ENCODE peak calls at places on chromosome 11, in ten cellular contexts. H, U, Q, D, N, R, K, G, O and P are unnamed samples.

GRCh38 chr11:35247863-35248262 is 108.9 kb downstream of the CD44 start:
- DNase-seq in H (no peak), U (no peak), Q (no peak), D (no peak), N (no peak), R (no peak), K (no peak), G (no peak), O (no peak), P (no peak)

GRCh38 chr11:13897606-13898276 is 64.8 kb upstream of the SPON1 start:
- DNase-seq in H (no peak), U (no peak), Q (no peak), D (no peak), N (no peak), R (no peak), K (no peak), G (no peak), O (no peak), P (no peak)

GRCh38 chr11:2142762-2143202 is 3.6 kb upstream of the IGF2 start:
- DNase-seq in H (peak), U (no peak), Q (no peak), D (no peak), N (peak), R (no peak), K (peak), G (no peak), O (peak), P (no peak)

GRCh38 chr11:131980878-131981668 is 610.7 kb downstream of the NTM start:
- DNase-seq in H (no peak), U (no peak), Q (no peak), D (no peak), N (peak), R (no peak), K (peak), G (no peak), O (no peak), P (no peak)

GRCh38 chr11:1218256-1218787 is 4.5 kb upstream of the MUC5B start:
- DNase-seq in H (no peak), U (peak), Q (no peak), D (no peak), N (no peak), R (peak), K (no peak), G (no peak), O (no peak), P (no peak)

GRCh38 chr11:72569966-72570892 is 104.0 kb downstream of the PDE2A start:
- DNase-seq in H (peak), U (no peak), Q (peak), D (no peak), N (peak), R (no peak), K (peak), G (no peak), O (no peak), P (peak)

GRCh38 chr11:71131861-71132260 is 120.5 kb downstream of the SHANK2 start:
- DNase-seq in H (no peak), U (no peak), Q (no peak), D (no peak), N (no peak), R (peak), K (no peak), G (no peak), O (no peak), P (no peak)

GRCh38 chr11:125356736-125357292 is 139.3 kb downstream of the FEZ1 start:
- DNase-seq in H (no peak), U (no peak), Q (no peak), D (no peak), N (no peak), R (no peak), K (no peak), G (no peak), O (no peak), P (no peak)

GRCh38 chr11:47176328-47177228 is at the start of gene ARFGAP2:
- DNase-seq in H (peak), U (peak), Q (peak), D (peak), N (peak), R (peak), K (peak), G (peak), O (peak), P (peak)

GRCh38 chr11:46557684-46558151 is 36.1 kb downstream of the AMBRA1 start:
- DNase-seq in H (peak), U (no peak), Q (no peak), D (no peak), N (no peak), R (no peak), K (peak), G (no peak), O (no peak), P (peak)

GRCh38 chr11:132941024-132941646 is 591.2 kb downstream of the OPCML start:
- DNase-seq in H (peak), U (no peak), Q (peak), D (no peak), N (peak), R (no peak), K (peak), G (no peak), O (peak), P (peak)

GRCh38 chr11:94106699-94107098 is 21.9 kb upstream of the PANX1 start:
- DNase-seq in H (no peak), U (no peak), Q (no peak), D (no peak), N (no peak), R (no peak), K (no peak), G (no peak), O (no peak), P (no peak)

GRCh38 chr11:67213251-67213650 is 53.0 kb upstream of the GRK2 start:
- DNase-seq in H (no peak), U (no peak), Q (no peak), D (no peak), N (no peak), R (no peak), K (no peak), G (no peak), O (peak), P (no peak)

GRCh38 chr11:12212821-12213185 is 102.4 kb downstream of the MICAL2 start:
- DNase-seq in H (no peak), U (no peak), Q (no peak), D (no peak), N (no peak), R (no peak), K (no peak), G (no peak), O (no peak), P (no peak)

GRCh38 chr11:102172127-102172848 is 62.0 kb downstream of the YAP1 start:
- DNase-seq in H (peak), U (peak), Q (no peak), D (no peak), N (peak), R (no peak), K (peak), G (no peak), O (no peak), P (peak)

GRCh38 chr11:2567026-2567671 is 122.3 kb downstream of the KCNQ1 start:
- DNase-seq in H (no peak), U (peak), Q (no peak), D (peak), N (no peak), R (peak), K (no peak), G (no peak), O (no peak), P (no peak)

GRCh38 chr11:128291043-128291442 is 296.3 kb downstream of the ETS1 start:
- DNase-seq in H (no peak), U (no peak), Q (peak), D (no peak), N (no peak), R (no peak), K (no peak), G (no peak), O (no peak), P (no peak)

GRCh38 chr11:111352235-111352746 is 26.8 kb downstream of the POU2AF1 start:
- DNase-seq in H (no peak), U (no peak), Q (no peak), D (no peak), N (no peak), R (no peak), K (no peak), G (no peak), O (no peak), P (no peak)

GRCh38 chr11:96090711-96091110 is 166.8 kb upstream of the MTMR2 start:
- DNase-seq in H (peak), U (no peak), Q (no peak), D (no peak), N (peak), R (no peak), K (peak), G (no peak), O (no peak), P (peak)

GRCh38 chr11:96088914-96089313 is 165.0 kb upstream of the MTMR2 start:
- DNase-seq in H (no peak), U (no peak), Q (no peak), D (no peak), N (no peak), R (no peak), K (no peak), G (no peak), O (no peak), P (no peak)

GRCh38 chr11:96092511-96092910 is 168.6 kb upstream of the MTMR2 start:
- DNase-seq in H (no peak), U (no peak), Q (no peak), D (no peak), N (no peak), R (no peak), K (no peak), G (no peak), O (no peak), P (no peak)

GRCh38 chr11:96094156-96094555 is 170.2 kb upstream of the MTMR2 start:
- DNase-seq in H (no peak), U (no peak), Q (no peak), D (no peak), N (no peak), R (no peak), K (no peak), G (no peak), O (no peak), P (no peak)

GRCh38 chr11:96091476-96091875 is 167.6 kb upstream of the MTMR2 start:
- DNase-seq in H (peak), U (no peak), Q (no peak), D (no peak), N (no peak), R (no peak), K (no peak), G (no peak), O (no peak), P (no peak)
- TF ChIP-seq CTCF in H (peak), U (no peak), Q (peak), D (no peak), N (peak), R (no peak), K (peak), G (no peak), O (peak), P (no peak)

GRCh38 chr11:114090225-114090624 is 30.7 kb downstream of the ZBTB16 start:
- DNase-seq in H (no peak), U (no peak), Q (no peak), D (no peak), N (no peak), R (no peak), K (no peak), G (peak), O (no peak), P (no peak)

GRCh38 chr11:114090976-114091375 is 31.5 kb downstream of the ZBTB16 start:
- DNase-seq in H (no peak), U (no peak), Q (no peak), D (no peak), N (no peak), R (no peak), K (no peak), G (peak), O (no peak), P (no peak)

GRCh38 chr11:114092478-114092877 is 33.0 kb downstream of the ZBTB16 start:
- DNase-seq in H (no peak), U (no peak), Q (no peak), D (no peak), N (no peak), R (no peak), K (no peak), G (no peak), O (no peak), P (no peak)

GRCh38 chr11:114092953-114093352 is 33.4 kb downstream of the ZBTB16 start:
- DNase-seq in H (no peak), U (no peak), Q (no peak), D (no peak), N (no peak), R (no peak), K (no peak), G (no peak), O (no peak), P (no peak)

GRCh38 chr11:114091791-114092397 is 32.4 kb downstream of the ZBTB16 start:
- DNase-seq in H (no peak), U (no peak), Q (no peak), D (no peak), N (no peak), R (no peak), K (no peak), G (no peak), O (no peak), P (no peak)
- TF ChIP-seq CTCF in H (no peak), U (no peak), Q (no peak), D (no peak), N (no peak), R (no peak), K (no peak), G (no peak), O (no peak), P (no peak)

DNA sequence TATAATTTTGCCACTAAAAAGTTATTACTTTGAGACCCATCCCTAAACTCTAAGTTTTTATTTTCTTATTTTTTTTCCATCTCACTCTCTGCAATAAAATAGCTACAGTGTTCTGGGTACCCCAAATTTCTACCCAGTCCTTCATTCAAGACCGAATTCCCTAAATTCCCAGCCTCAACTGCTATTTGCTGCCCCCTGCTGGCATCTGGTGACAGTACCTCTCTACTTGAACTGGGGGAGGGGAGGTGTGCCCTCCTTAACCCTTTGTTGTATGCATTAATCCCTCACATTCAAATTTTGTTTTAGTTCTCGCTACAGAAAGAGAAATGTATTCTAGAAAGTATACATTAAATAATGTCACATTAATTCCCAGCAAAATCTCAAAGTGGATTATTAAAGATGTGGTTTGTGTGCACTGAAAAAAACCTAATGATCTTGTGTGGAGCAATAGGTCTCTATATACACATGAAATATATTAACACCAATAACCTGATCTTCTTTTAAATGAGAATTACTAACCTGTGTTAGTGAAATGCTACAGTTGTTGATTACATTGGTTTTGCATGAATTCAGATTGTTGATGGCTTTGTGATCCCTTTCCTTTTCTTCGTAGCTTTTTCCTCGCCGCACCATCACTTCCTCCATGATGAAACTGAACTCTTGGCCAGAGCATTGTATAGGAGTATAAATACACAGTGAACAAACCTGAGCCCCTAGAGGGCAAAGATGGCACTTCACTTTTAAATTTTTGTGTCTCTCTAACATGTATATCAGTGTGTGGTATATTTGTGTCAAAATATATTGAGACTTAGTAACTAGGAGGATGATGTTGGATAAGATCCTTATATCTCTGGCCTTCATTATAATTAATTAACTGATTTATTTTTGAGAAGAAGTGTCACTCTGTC is 590.0 kb downstream of the METTL15 start:
- DNase-seq in H (peak), U (peak), Q (peak), D (peak), N (peak), R (no peak), K (peak), G (no peak), O (peak), P (peak)
- TF ChIP-seq CTCF in H (peak), U (peak), Q (peak), D (peak), N (peak), R (peak), K (peak), G (peak), O (peak), P (peak)

GRCh38 chr11:130246719-130247118 is 68.0 kb downstream of the ZBTB44 start:
- DNase-seq in H (peak), U (no peak), Q (no peak), D (no peak), N (no peak), R (no peak), K (peak), G (no peak), O (no peak), P (peak)

GRCh38 chr11:130246270-130246669 is 68.4 kb downstream of the ZBTB44 start:
- DNase-seq in H (no peak), U (no peak), Q (no peak), D (no peak), N (no peak), R (no peak), K (no peak), G (no peak), O (no peak), P (no peak)

GRCh38 chr11:130244851-130245250 is 69.9 kb downstream of the ZBTB44 start:
- DNase-seq in H (no peak), U (no peak), Q (no peak), D (no peak), N (no peak), R (no peak), K (no peak), G (no peak), O (no peak), P (no peak)

GRCh38 chr11:130247289-130247688 is 67.4 kb downstream of the ZBTB44 start:
- DNase-seq in H (no peak), U (no peak), Q (no peak), D (no peak), N (no peak), R (no peak), K (no peak), G (no peak), O (no peak), P (no peak)

DNA sequence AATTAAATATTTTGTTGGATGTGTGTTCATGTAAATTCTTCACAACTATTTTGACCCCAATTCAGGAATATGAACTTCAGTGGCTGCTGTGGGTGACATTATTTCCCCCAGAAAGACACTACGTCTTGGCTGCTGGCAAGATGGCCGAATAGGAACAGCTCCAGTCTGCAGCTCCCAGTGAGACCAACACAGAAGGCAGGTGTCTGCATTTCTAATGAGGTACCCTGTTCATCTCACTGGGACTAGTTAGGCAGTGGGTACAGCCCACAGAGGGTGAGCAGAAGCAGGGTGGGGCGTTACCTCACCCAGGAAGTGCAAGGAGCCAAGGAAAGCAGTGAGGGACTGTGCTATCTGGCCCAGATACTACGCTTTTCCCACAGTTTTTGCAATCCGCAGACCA is 65.3 kb downstream of the ZBTB44 start:
- DNase-seq in H (no peak), U (no peak), Q (no peak), D (no peak), N (no peak), R (no peak), K (no peak), G (no peak), O (no peak), P (no peak)
- TF ChIP-seq CTCF in H (no peak), U (no peak), Q (no peak), D (no peak), N (no peak), R (no peak), K (no peak), G (no peak), O (no peak), P (no peak)

GRCh38 chr11:44950036-44950624 is 553 bp downstream of the TP53I11 start:
- DNase-seq in H (no peak), U (peak), Q (peak), D (peak), N (no peak), R (no peak), K (no peak), G (no peak), O (peak), P (no peak)

GRCh38 chr11:44950625-44951472 is at the start of gene TP53I11:
- DNase-seq in H (peak), U (peak), Q (peak), D (peak), N (peak), R (peak), K (peak), G (no peak), O (peak), P (no peak)

GRCh38 chr11:44948155-44948554 is 2.5 kb downstream of the TP53I11 start:
- DNase-seq in H (no peak), U (no peak), Q (no peak), D (no peak), N (no peak), R (no peak), K (no peak), G (no peak), O (no peak), P (no peak)

GRCh38 chr11:44947114-44947513 is 3.6 kb downstream of the TP53I11 start:
- DNase-seq in H (no peak), U (no peak), Q (no peak), D (no peak), N (no peak), R (no peak), K (no peak), G (no peak), O (no peak), P (no peak)

DNA sequence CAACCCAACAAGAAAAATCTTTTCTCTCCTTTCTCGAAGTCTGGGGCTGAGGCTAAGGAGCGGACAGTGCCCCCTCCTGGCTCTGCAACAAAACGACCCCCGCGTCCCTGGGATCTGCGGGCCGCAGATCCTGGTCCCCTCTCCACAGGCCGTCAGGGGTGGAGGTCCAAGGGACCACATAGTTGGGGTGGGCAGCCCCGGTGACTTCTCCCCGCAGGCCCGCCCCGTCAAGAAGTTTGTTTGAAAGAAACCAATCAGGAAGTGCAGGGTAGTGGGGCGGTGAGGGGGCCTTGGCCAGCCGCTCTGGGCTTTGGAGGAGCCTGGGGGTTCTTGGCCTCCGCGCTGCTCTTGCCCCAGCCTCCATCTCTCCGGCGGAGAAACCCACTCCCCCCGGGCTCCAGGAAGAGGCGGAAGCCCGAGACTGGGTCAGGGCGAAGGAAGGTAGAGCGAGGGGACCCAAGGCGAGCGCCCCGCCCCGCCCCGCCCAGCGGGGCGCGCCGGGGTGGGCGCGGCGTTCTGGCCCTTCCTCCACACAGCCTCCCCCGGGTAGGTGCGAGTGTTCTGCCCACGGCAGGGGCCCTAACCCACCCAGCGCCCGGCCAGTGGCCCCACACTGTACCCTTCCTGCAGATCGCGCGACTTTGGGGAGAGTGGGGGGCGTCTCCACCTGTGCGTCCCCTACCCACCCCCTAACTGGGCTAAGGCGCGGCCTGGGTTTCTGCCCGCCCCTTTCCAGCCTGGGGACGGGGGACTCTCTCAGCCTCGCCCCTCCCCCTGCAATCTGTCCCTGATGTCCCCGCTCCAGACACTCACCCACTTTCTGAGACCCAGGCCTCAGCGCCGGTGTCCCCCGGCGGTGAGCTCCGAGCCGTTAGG is 1.3 kb downstream of the TP53I11 start:
- DNase-seq in H (peak), U (no peak), Q (peak), D (peak), N (peak), R (peak), K (peak), G (no peak), O (no peak), P (no peak)
- TF ChIP-seq CTCF in H (peak), U (peak), Q (peak), D (peak), N (peak), R (peak), K (peak), G (peak), O (no peak), P (peak)

GRCh38 chr11:69892237-69892985 is 73.2 kb upstream of the FGF3 start:
- DNase-seq in H (no peak), U (peak), Q (no peak), D (peak), N (no peak), R (peak), K (no peak), G (no peak), O (no peak), P (no peak)
- TF ChIP-seq CTCF in H (peak), U (no peak), Q (no peak), D (no peak), N (peak), R (no peak), K (peak), G (no peak), O (no peak), P (no peak)

GRCh38 chr11:104881117-104881794 is 17.0 kb downstream of the CASP12 start:
- DNase-seq in H (no peak), U (no peak), Q (no peak), D (no peak), N (no peak), R (no peak), K (no peak), G (no peak), O (no peak), P (no peak)
- TF ChIP-seq CTCF in H (no peak), U (no peak), Q (no peak), D (no peak), N (no peak), R (no peak), K (no peak), G (no peak), O (no peak), P (no peak)